ENCODE peak calls at places on chromosomes 3 and 15, in six cellular contexts. One of them, this sample, is unnamed.

GRCh38 chr3:30452446-30452845 is 154.0 kb upstream of the TGFBR2 start:
- DNase-seq in pancreas: no peak
- DNase-seq in tibial nerve: no peak
- DNase-seq in gastrocnemius medialis: no peak
- DNase-seq in WERI-Rb-1: no peak
- DNase-seq in uterus: no peak
- DNase-seq in this sample: no peak

GRCh38 chr3:62248831-62249776 is 124.2 kb downstream of the FEZF2 start:
- DNase-seq in gastrocnemius medialis: no peak
- DNase-seq in tibial nerve: no peak
- DNase-seq in WERI-Rb-1: no peak
- DNase-seq in uterus: no peak
- DNase-seq in pancreas: no peak
- DNase-seq in this sample: no peak

GRCh38 chr3:27728195-27729087 is 6.3 kb upstream of the EOMES start:
- DNase-seq in gastrocnemius medialis: no peak
- DNase-seq in WERI-Rb-1: peak
- DNase-seq in tibial nerve: no peak
- DNase-seq in pancreas: no peak
- DNase-seq in uterus: no peak
- DNase-seq in this sample: no peak

GRCh38 chr3:132554437-132554836 is 42.6 kb upstream of the ACKR4 start:
- DNase-seq in pancreas: no peak
- DNase-seq in uterus: no peak
- DNase-seq in gastrocnemius medialis: no peak
- DNase-seq in tibial nerve: no peak
- DNase-seq in WERI-Rb-1: no peak
- DNase-seq in this sample: no peak

GRCh38 chr3:110562621-110563020 is 509.0 kb upstream of the NECTIN3 start:
- DNase-seq in pancreas: no peak
- DNase-seq in gastrocnemius medialis: no peak
- DNase-seq in WERI-Rb-1: no peak
- DNase-seq in tibial nerve: no peak
- DNase-seq in uterus: no peak
- DNase-seq in this sample: no peak

GRCh38 chr3:58222161-58222724 is 11.5 kb upstream of the DNASE1L3 start:
- DNase-seq in pancreas: no peak
- DNase-seq in uterus: no peak
- DNase-seq in tibial nerve: no peak
- DNase-seq in WERI-Rb-1: no peak
- DNase-seq in gastrocnemius medialis: no peak
- DNase-seq in this sample: peak

GRCh38 chr15:43067717-43068461 is 37.9 kb downstream of the UBR1 start:
- DNase-seq in pancreas: no peak
- DNase-seq in gastrocnemius medialis: no peak
- DNase-seq in uterus: no peak
- DNase-seq in tibial nerve: no peak
- DNase-seq in WERI-Rb-1: no peak
- DNase-seq in this sample: no peak

GRCh38 chr15:101152914-101153313 is 98.9 kb downstream of the CHSY1 start:
- DNase-seq in uterus: no peak
- DNase-seq in gastrocnemius medialis: no peak
- DNase-seq in pancreas: no peak
- DNase-seq in WERI-Rb-1: peak
- DNase-seq in tibial nerve: no peak
- DNase-seq in this sample: peak

GRCh38 chr3:37988931-37989525 is 1.6 kb upstream of the VILL start:
- DNase-seq in tibial nerve: no peak
- DNase-seq in uterus: no peak
- DNase-seq in pancreas: no peak
- DNase-seq in gastrocnemius medialis: no peak
- DNase-seq in WERI-Rb-1: no peak
- DNase-seq in this sample: no peak

GRCh38 chr3:197298858-197299854 is 744 bp upstream of the DLG1 start:
- DNase-seq in tibial nerve: no peak
- DNase-seq in pancreas: peak
- DNase-seq in WERI-Rb-1: peak
- DNase-seq in gastrocnemius medialis: peak
- DNase-seq in uterus: peak
- DNase-seq in this sample: peak

GRCh38 chr15:42385980-42386695 is 26.8 kb downstream of the CAPN3 start:
- DNase-seq in tibial nerve: no peak
- DNase-seq in gastrocnemius medialis: peak
- DNase-seq in pancreas: no peak
- DNase-seq in uterus: no peak
- DNase-seq in WERI-Rb-1: no peak
- DNase-seq in this sample: peak

GRCh38 chr3:63724987-63725386 is 72.5 kb downstream of the SNTN start:
- DNase-seq in pancreas: no peak
- DNase-seq in WERI-Rb-1: no peak
- DNase-seq in tibial nerve: no peak
- DNase-seq in gastrocnemius medialis: no peak
- DNase-seq in uterus: no peak
- DNase-seq in this sample: peak

GRCh38 chr3:49032646-49033304 is 3.6 kb upstream of the IMPDH2 start:
- DNase-seq in gastrocnemius medialis: no peak
- DNase-seq in WERI-Rb-1: no peak
- DNase-seq in tibial nerve: no peak
- DNase-seq in uterus: no peak
- DNase-seq in pancreas: no peak
- DNase-seq in this sample: no peak

GRCh38 chr15:58771621-58772235 is 626 bp downstream of the MINDY2 start:
- DNase-seq in WERI-Rb-1: peak
- DNase-seq in gastrocnemius medialis: peak
- DNase-seq in uterus: peak
- DNase-seq in pancreas: peak
- DNase-seq in tibial nerve: peak
- DNase-seq in this sample: peak

DNA sequence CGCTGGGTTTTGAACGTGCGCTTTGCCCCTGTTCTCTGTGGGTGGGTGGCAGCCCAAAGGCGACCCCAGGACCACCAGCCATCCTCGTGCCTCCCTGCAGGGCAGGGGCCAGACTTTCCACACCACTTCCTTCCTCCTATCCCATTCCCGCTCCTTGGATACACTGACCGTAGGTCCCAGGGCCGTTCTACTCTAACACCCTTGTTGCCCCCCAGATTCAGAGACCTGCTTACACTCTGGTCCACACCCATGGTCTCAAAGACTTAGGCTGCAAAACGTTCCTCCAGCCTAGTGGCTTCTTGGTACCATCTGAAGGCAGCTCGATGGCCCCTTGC is 318 bp upstream of the DCLK3 start:
- DNase-seq in gastrocnemius medialis: no peak
- DNase-seq in uterus: no peak
- DNase-seq in WERI-Rb-1: no peak
- DNase-seq in tibial nerve: no peak
- DNase-seq in pancreas: no peak
- DNase-seq in this sample: no peak
- H3K4me3 ChIP-seq in gastrocnemius medialis: peak
- H3K4me3 ChIP-seq in uterus: no peak
- H3K4me3 ChIP-seq in WERI-Rb-1: peak
- H3K4me3 ChIP-seq in tibial nerve: peak
- H3K4me3 ChIP-seq in pancreas: no peak
- H3K4me3 ChIP-seq in this sample: no peak

GRCh38 chr3:8485943-8486342 is 15.7 kb upstream of the LMCD1 start:
- DNase-seq in gastrocnemius medialis: no peak
- DNase-seq in tibial nerve: no peak
- DNase-seq in WERI-Rb-1: no peak
- DNase-seq in pancreas: no peak
- DNase-seq in uterus: no peak
- DNase-seq in this sample: no peak

GRCh38 chr3:8484409-8485140 is 17.0 kb upstream of the LMCD1 start:
- DNase-seq in gastrocnemius medialis: no peak
- DNase-seq in pancreas: no peak
- DNase-seq in WERI-Rb-1: no peak
- DNase-seq in uterus: no peak
- DNase-seq in tibial nerve: no peak
- DNase-seq in this sample: no peak

GRCh38 chr3:8486945-8487344 is 14.7 kb upstream of the LMCD1 start:
- DNase-seq in pancreas: no peak
- DNase-seq in WERI-Rb-1: no peak
- DNase-seq in uterus: no peak
- DNase-seq in tibial nerve: no peak
- DNase-seq in gastrocnemius medialis: no peak
- DNase-seq in this sample: no peak

GRCh38 chr3:8485141-8485840 is 16.3 kb upstream of the LMCD1 start:
- DNase-seq in gastrocnemius medialis: no peak
- DNase-seq in WERI-Rb-1: no peak
- DNase-seq in uterus: no peak
- DNase-seq in pancreas: no peak
- DNase-seq in tibial nerve: no peak
- DNase-seq in this sample: no peak

DNA sequence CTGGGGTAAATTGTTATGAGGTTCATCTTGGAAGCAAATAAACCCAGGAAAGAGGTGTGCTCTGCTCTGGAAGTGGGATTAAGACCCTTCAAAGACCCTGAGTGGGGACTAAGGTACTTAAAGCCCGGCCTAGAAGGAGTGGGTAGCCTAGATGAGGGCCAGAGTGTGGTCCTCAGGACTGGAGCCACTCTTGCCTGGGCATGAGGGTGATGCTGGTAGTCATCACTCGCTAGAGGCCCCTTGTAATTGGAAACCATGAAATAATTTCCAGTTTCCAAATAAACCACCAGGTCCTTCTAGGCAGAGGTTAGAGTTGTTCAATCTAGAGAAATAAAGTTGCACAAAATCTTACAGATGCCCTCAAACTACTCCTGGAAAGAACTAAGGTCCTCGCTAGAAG is 15.2 kb upstream of the LMCD1 start:
- DNase-seq in tibial nerve: no peak
- DNase-seq in WERI-Rb-1: no peak
- DNase-seq in pancreas: no peak
- DNase-seq in uterus: no peak
- DNase-seq in gastrocnemius medialis: no peak
- DNase-seq in this sample: no peak
- H3K27ac ChIP-seq in tibial nerve: no peak
- H3K27ac ChIP-seq in WERI-Rb-1: no peak
- H3K27ac ChIP-seq in pancreas: no peak
- H3K27ac ChIP-seq in uterus: peak
- H3K27ac ChIP-seq in gastrocnemius medialis: peak
- H3K27ac ChIP-seq in this sample: no peak

DNA sequence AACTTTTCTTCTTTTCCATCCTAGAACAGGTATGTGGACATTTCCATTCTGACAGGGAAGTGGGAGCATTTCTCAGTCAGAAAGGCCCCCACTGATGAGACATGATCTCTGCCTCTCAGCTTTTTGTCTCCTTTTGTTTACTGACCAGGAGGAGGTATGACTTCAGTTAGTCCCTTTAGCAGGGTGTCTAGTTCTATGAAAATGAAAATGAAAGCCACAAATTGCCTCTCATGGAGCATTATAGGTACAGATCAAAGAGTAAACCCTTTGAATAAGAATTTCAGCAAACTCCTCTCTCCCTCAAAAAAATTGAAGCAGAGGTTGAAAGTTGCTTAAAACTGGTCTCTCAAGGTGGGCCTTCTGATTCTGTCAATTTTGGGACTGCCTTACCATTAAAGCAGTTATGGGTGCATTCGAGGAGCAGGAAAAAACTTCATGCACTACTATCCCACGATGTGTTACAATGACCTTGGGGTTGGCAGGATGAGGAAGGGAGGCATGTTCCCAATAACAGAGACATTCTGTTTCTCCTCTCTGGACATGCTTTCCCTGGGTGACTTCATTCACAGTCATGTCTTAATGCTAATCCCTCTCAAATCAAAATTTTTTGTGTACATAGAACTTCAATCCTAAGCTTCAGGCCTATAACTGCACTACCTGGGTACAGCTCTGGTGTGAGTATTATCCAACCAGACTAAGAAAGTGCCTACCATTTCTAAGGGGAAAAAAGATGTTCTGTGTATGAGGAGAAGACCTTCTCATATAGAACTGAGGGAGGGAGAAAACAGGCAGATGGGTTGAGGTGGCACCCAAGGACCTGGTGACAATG is 50.6 kb upstream of the TBC1D23 start:
- DNase-seq in pancreas: no peak
- DNase-seq in WERI-Rb-1: no peak
- DNase-seq in uterus: no peak
- DNase-seq in gastrocnemius medialis: no peak
- DNase-seq in tibial nerve: no peak
- DNase-seq in this sample: no peak
- H3K4me3 ChIP-seq in pancreas: no peak
- H3K4me3 ChIP-seq in WERI-Rb-1: no peak
- H3K4me3 ChIP-seq in uterus: no peak
- H3K4me3 ChIP-seq in gastrocnemius medialis: no peak
- H3K4me3 ChIP-seq in tibial nerve: no peak
- H3K4me3 ChIP-seq in this sample: no peak

DNA sequence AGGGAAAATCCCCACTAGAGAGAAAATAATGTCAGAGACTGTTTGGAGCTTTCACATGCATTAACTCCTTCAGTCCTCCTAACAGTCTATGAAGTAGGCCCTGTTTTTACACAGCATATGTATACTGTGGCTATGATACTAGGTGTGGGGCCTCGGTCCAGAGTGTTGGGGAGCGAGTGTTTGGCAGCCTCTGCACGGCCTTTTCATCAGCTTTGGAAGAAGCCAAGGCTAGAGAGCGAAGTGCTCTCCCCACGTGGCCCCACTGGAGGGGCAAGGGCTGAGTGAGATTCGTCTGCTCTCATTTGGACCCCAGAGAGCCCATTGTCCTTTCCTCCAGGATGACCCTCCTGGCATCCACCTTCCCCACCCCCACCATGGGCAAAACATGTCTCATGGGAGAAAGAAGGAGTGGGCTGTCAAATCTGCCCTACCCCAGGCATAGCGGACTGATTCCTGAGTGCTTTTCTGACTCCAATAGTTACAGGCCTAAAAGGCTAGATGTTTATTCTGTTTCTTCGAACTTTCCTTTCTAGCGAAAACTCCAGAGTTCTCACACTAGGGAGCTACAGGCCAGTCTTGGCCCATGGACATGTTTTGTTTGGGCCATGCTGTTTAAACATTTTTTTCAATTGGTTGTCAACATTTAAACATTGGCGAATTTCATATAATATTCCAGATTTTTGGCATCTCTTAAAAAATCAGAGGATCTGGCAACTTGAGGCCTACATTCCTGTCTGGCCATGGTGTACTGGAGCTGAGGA is 76.0 kb downstream of the EEFSEC start:
- DNase-seq in pancreas: no peak
- DNase-seq in WERI-Rb-1: no peak
- DNase-seq in gastrocnemius medialis: no peak
- DNase-seq in uterus: no peak
- DNase-seq in tibial nerve: no peak
- DNase-seq in this sample: no peak
- H3K27ac ChIP-seq in pancreas: no peak
- H3K27ac ChIP-seq in WERI-Rb-1: no peak
- H3K27ac ChIP-seq in gastrocnemius medialis: no peak
- H3K27ac ChIP-seq in uterus: no peak
- H3K27ac ChIP-seq in tibial nerve: peak
- H3K27ac ChIP-seq in this sample: no peak

GRCh38 chr15:60370804-60371700 is 26.7 kb downstream of the ANXA2 start:
- DNase-seq in tibial nerve: peak
- DNase-seq in gastrocnemius medialis: peak
- DNase-seq in uterus: peak
- DNase-seq in WERI-Rb-1: no peak
- DNase-seq in pancreas: no peak
- DNase-seq in this sample: peak
- H3K4me3 ChIP-seq in tibial nerve: no peak
- H3K4me3 ChIP-seq in gastrocnemius medialis: no peak
- H3K4me3 ChIP-seq in uterus: no peak
- H3K4me3 ChIP-seq in WERI-Rb-1: no peak
- H3K4me3 ChIP-seq in pancreas: no peak
- H3K4me3 ChIP-seq in this sample: no peak

GRCh38 chr15:92929002-92929401 is 28.9 kb downstream of the CHD2 start:
- DNase-seq in uterus: no peak
- DNase-seq in tibial nerve: no peak
- DNase-seq in WERI-Rb-1: no peak
- DNase-seq in gastrocnemius medialis: no peak
- DNase-seq in pancreas: no peak
- DNase-seq in this sample: no peak
- H3K27ac ChIP-seq in uterus: no peak
- H3K27ac ChIP-seq in tibial nerve: no peak
- H3K27ac ChIP-seq in WERI-Rb-1: no peak
- H3K27ac ChIP-seq in gastrocnemius medialis: peak
- H3K27ac ChIP-seq in pancreas: peak
- H3K27ac ChIP-seq in this sample: peak

This sample was measured in RWPE2.